ENCODE peak calls at places on chromosomes 16 and 17, in four cellular contexts. Q is transverse colon, J is ovary, B is A549. R is an unnamed sample.

GRCh38 chr17:45574376-45574775 is 83.9 kb upstream of the PLEKHM1 start:
- DNase-seq in Q (no peak), J (no peak), B (peak), R (no peak)

GRCh38 chr17:35515027-35515426 is 22.5 kb downstream of the SLFN12L start:
- DNase-seq in Q (no peak), J (no peak), B (no peak), R (no peak)

GRCh38 chr17:79444226-79444625 is 166.6 kb downstream of the RBFOX3 start:
- DNase-seq in Q (no peak), J (no peak), B (no peak), R (no peak)

GRCh38 chr17:350706-351435 is 1.7 kb downstream of the RPH3AL start:
- DNase-seq in Q (peak), J (peak), B (peak), R (peak)

GRCh38 chr17:44384281-44384822 is 5.1 kb downstream of the ITGA2B start:
- DNase-seq in Q (no peak), J (no peak), B (no peak), R (no peak)

GRCh38 chr16:19840524-19841110 is 44.0 kb downstream of the GPRC5B start:
- DNase-seq in Q (no peak), J (no peak), B (no peak), R (no peak)

GRCh38 chr16:57084257-57084770 is 8.1 kb upstream of the CPNE2 start:
- DNase-seq in Q (peak), J (peak), B (peak), R (peak)

GRCh38 chr17:71472809-71473789 is 647.7 kb upstream of the SOX9 start:
- DNase-seq in Q (no peak), J (no peak), B (peak), R (no peak)

GRCh38 chr17:78227455-78227916 is 3.9 kb upstream of the TMEM235 start:
- DNase-seq in Q (no peak), J (no peak), B (no peak), R (no peak)

GRCh38 chr17:61400058-61400785 is 579 bp downstream of the TBX2 start:
- DNase-seq in Q (no peak), J (peak), B (peak), R (no peak)

GRCh38 chr16:6682142-6682811 is 650.4 kb upstream of the RBFOX1 start:
- DNase-seq in Q (peak), J (no peak), B (peak), R (peak)

GRCh38 chr17:7786866-7787265 is 47.2 kb upstream of the KDM6B start:
- DNase-seq in Q (no peak), J (no peak), B (no peak), R (no peak)

GRCh38 chr17:6384481-6384880 is 50.4 kb downstream of the AIPL1 start:
- DNase-seq in Q (no peak), J (no peak), B (no peak), R (no peak)

GRCh38 chr17:48878920-48879898 is 13.4 kb upstream of the ATP5MC1 start:
- DNase-seq in Q (peak), J (peak), B (peak), R (no peak)

GRCh38 chr16:68370221-68370920 is 59.6 kb downstream of the PRMT7 start:
- DNase-seq in Q (no peak), J (no peak), B (no peak), R (no peak)

GRCh38 chr17:77869665-77870132 is 88.8 kb upstream of the TNRC6C start:
- DNase-seq in Q (peak), J (no peak), B (no peak), R (no peak)

GRCh38 chr17:1563786-1564613 is 1.4 kb upstream of the PITPNA start:
- DNase-seq in Q (no peak), J (peak), B (peak), R (no peak)

GRCh38 chr16:25066426-25066746 is 45.2 kb upstream of the LCMT1 start:
- DNase-seq in Q (no peak), J (no peak), B (no peak), R (no peak)

GRCh38 chr17:29444589-29444988 is 54.4 kb downstream of the TAOK1 start:
- DNase-seq in Q (no peak), J (no peak), B (no peak), R (no peak)

GRCh38 chr16:100989-101388 is 23.0 kb downstream of the MPG start:
- DNase-seq in Q (no peak), J (no peak), B (no peak), R (no peak)

GRCh38 chr16:80250376-80250775 is 290.4 kb upstream of the DYNLRB2 start:
- DNase-seq in Q (no peak), J (no peak), B (peak), R (no peak)

GRCh38 chr17:2962236-2962635 is 101.2 kb downstream of the OR1D5 start:
- DNase-seq in Q (no peak), J (no peak), B (no peak), R (no peak)

GRCh38 chr16:88807626-88808453 is 3.9 kb downstream of the APRT start:
- DNase-seq in Q (no peak), J (no peak), B (no peak), R (no peak)

DNA sequence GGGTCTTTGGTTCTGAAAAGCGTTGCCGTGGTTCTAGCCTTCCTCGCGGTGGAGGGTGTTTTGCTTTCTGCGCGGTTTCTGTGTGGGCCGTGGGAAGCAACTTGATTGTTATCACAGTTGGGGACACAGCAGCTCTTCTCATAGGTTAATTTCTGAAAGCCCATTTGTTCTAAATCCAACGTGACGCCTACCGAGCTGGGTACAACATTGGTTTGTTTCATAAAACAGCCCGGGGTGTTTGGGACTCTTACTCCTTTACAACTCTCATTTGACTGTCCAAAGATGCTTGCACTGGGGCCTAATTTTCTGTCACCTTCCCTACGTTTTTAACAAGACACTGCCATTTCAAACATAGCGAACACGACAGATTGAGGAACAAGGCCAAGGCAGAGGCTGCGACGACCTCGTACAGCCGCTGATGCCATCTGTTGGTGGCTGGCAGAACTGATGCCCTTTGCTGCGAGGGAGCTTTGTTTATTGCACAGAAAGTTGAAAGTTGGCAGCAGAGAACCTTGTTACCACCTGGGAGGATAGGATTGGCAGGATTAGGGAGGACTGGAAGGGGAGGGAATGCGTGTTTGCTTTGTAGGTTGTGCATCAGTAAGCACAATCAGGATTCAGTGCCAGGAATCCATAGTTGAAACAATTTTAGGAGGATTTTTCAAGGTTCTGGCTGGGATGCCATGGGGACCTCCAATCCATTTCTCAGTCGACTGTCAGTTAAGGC is 98.2 kb downstream of the PITPNC1 start:
- DNase-seq in Q (peak), J (peak), B (peak), R (peak)
- TF ChIP-seq POLR2A in Q (peak), J (no peak), B (no peak), R (no peak)

GRCh38 chr16:10750793-10751192 is 7.2 kb downstream of the NUBP1 start:
- DNase-seq in Q (no peak), J (no peak), B (no peak), R (no peak)

GRCh38 chr16:10754941-10755340 is 11.3 kb downstream of the NUBP1 start:
- DNase-seq in Q (no peak), J (no peak), B (no peak), R (no peak)

GRCh38 chr16:10751291-10751697 is 7.7 kb downstream of the NUBP1 start:
- DNase-seq in Q (no peak), J (no peak), B (no peak), R (no peak)

GRCh38 chr16:10752843-10753523 is 9.3 kb downstream of the NUBP1 start:
- DNase-seq in Q (peak), J (no peak), B (no peak), R (peak)

DNA sequence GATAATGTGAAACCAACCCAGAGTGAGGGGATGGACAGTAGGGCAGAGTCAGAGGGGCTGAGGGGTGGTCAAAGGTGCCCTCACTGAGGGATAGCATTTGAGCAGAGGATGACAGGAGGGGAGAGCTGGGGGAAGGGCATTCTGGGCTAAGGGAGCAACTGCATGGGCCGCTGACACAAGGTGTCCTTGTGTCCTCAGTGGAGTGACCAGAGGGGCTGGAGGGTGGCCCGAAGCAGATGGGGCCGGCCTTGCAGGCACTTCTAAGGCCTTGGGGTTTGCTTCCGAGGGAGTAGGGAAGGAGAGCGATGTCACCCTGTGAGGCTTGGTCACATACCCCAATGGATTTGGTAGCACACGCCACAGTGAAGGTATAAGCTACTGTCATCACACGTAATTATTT is 10.0 kb downstream of the NUBP1 start:
- DNase-seq in Q (no peak), J (no peak), B (no peak), R (no peak)
- TF ChIP-seq POLR2A in Q (no peak), J (no peak), B (no peak), R (no peak)

DNA sequence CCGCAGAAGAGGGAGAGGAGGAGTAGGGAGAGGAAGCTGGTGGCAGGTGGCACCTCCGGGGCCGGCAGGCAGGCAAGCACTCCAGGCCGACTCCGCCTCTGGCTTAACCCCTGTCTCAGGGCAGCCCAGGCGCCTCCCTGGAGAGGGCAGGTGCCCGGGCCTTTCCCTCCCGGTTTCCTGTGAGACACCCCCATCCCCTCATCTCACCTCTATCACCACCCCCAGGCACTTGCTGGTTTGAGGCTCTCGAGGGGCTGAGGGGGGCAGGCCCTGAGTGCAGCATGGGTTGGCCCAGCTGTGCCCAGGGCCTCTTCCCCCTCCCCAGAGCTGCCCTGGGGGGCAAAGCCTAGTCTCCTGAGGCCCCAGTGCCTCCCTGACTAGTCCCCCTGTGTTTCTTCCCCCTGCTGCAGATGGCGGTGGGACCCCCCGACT is 6.0 kb downstream of the DOC2A start:
- DNase-seq in Q (no peak), J (no peak), B (no peak), R (no peak)
- TF ChIP-seq POLR2A in Q (no peak), J (no peak), B (no peak), R (no peak)

GRCh38 chr16:30743690-30744089 is 4.5 kb upstream of the PHKG2 start:
- DNase-seq in Q (no peak), J (no peak), B (no peak), R (no peak)
- TF ChIP-seq POLR2A in Q (no peak), J (no peak), B (no peak), R (no peak)

GRCh38 chr16:11655655-11656054 is 12.6 kb upstream of the SNN start:
- DNase-seq in Q (no peak), J (no peak), B (no peak), R (no peak)

GRCh38 chr16:11651796-11652195 is 16.5 kb upstream of the SNN start:
- DNase-seq in Q (no peak), J (no peak), B (no peak), R (no peak)

GRCh38 chr16:11650641-11651591 is 17.3 kb upstream of the SNN start:
- DNase-seq in Q (no peak), J (no peak), B (no peak), R (no peak)
- TF ChIP-seq POLR2A in Q (no peak), J (no peak), B (no peak), R (no peak)

GRCh38 chr16:77213542-77214108 is 14.4 kb downstream of the SYCE1L start:
- DNase-seq in Q (no peak), J (no peak), B (peak), R (no peak)

GRCh38 chr16:77211880-77212735 is 12.9 kb downstream of the SYCE1L start:
- DNase-seq in Q (peak), J (peak), B (peak), R (no peak)

GRCh38 chr16:77208382-77208781 is 9.2 kb downstream of the SYCE1L start:
- DNase-seq in Q (no peak), J (no peak), B (no peak), R (no peak)

GRCh38 chr16:77214411-77215138 is 15.4 kb downstream of the SYCE1L start:
- DNase-seq in Q (no peak), J (no peak), B (no peak), R (no peak)

GRCh38 chr16:77212736-77213541 is 13.7 kb downstream of the SYCE1L start:
- DNase-seq in Q (peak), J (peak), B (peak), R (peak)
- TF ChIP-seq POLR2A in Q (no peak), J (peak), B (peak), R (no peak)

DNA sequence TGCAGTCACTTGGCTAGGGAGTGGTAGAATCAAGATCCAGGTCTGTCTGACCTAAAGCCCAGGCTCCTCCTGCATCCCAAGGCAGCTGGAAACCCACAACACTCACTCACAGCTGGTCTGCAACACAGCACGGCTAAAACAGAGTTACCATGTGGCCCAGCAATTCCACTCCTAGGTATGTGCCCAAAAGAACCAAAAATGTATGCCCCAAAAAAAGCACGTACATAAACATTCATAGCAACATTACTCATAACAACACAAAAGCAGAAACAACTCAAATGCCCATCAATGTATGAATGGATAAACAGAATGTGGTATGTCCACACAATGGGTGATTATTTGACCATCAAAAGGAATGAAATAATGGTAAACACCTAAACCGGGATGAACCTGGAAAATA is 8.9 kb downstream of the TVP23A start:
- DNase-seq in Q (no peak), J (no peak), B (no peak), R (no peak)
- TF ChIP-seq POLR2A in Q (no peak), J (no peak), B (no peak), R (no peak)

DNA sequence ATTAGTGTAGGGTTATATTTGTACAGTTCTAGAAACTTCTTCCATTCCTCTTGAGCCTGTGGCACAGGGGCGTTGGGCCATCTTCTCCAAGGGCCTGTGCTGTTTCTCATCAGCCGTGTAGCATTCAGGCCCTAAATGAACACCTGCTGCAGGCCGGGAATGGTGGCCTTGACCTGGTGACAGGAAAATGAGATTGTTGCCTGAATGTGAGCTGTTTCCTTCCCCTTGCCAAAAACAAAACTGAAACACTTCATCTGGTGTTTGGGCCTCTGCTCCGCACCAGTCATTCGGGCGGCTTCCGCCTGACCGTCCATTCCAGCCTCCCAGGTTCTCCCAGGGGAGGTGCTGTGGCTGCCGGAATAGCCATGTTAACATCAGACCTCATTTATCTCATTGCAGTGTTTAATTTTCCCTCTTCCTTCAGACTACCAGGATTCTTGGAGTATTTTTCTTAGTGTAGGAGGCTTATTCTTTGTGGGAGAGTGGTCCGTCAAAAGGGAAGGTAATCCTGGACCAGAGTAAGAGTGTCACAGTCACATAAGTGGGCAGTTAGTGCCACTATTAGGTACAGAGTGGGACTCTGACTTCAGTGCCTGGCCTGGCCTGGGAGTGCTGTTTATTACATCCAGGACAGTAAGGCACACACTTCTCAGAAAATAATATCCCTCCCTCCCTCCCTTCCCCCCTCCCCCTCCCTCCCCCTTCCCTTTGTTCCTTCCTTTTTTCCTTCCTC is 61.9 kb downstream of the WWP2 start:
- DNase-seq in Q (peak), J (peak), B (no peak), R (peak)
- TF ChIP-seq POLR2A in Q (no peak), J (no peak), B (no peak), R (no peak)

DNA sequence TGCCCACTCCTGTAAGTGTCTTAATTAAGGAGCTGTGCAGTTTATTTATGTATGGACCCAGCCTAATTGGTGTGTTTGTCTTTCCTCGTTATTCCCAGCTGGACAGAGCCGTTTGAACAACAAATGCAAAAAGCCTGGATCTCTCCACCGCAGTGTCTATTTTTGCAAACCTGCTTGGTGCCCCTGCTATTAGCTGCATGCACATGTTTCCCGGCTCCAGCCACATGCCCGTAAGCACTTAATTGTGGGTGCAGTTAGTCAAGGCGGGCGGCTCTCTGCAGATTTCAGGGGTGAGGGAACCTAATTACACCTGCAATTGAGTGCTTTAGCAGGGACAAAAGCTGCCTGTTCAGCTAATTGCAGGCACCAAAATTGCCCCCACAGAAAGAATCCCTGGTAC is 74.0 kb upstream of the GSE1 start:
- DNase-seq in Q (no peak), J (no peak), B (no peak), R (no peak)
- TF ChIP-seq POLR2A in Q (no peak), J (no peak), B (no peak), R (no peak)

R was measured in tibial nerve.